ENCODE peak calls at places on chromosomes 5 and 9, in six cellular contexts. One of them, this sample, is unnamed.

GRCh38 chr9:38423939-38424843 is at the start of gene IGFBPL1:
- DNase-seq in A172: no peak
- DNase-seq in C1 segment of cervical spinal cord: no peak
- DNase-seq in lung: no peak
- DNase-seq in B cell: no peak
- DNase-seq in NCI-H1092: peak; percentile 82
- DNase-seq in this sample: no peak

GRCh38 chr9:32378993-32379729 is 5.3 kb upstream of the ACO1 start:
- DNase-seq in C1 segment of cervical spinal cord: no peak
- DNase-seq in A172: peak; percentile 74
- DNase-seq in B cell: peak; percentile 76
- DNase-seq in lung: peak; percentile 51
- DNase-seq in NCI-H1092: peak; percentile 78
- DNase-seq in this sample: no peak

GRCh38 chr9:19232117-19232829 is 1.8 kb downstream of the DENND4C start:
- DNase-seq in lung: no peak
- DNase-seq in C1 segment of cervical spinal cord: no peak
- DNase-seq in NCI-H1092: no peak
- DNase-seq in B cell: peak; percentile 4
- DNase-seq in A172: peak; percentile 3
- DNase-seq in this sample: no peak

GRCh38 chr9:116718111-116718510 is 31.0 kb downstream of the TRIM32 start:
- DNase-seq in NCI-H1092: no peak
- DNase-seq in lung: no peak
- DNase-seq in C1 segment of cervical spinal cord: no peak
- DNase-seq in B cell: no peak
- DNase-seq in A172: no peak
- DNase-seq in this sample: no peak

GRCh38 chr5:113249216-113249615 is 185.6 kb downstream of the TSSK1B start:
- DNase-seq in C1 segment of cervical spinal cord: no peak
- DNase-seq in NCI-H1092: no peak
- DNase-seq in B cell: no peak
- DNase-seq in A172: no peak
- DNase-seq in lung: no peak
- DNase-seq in this sample: no peak

GRCh38 chr5:172456076-172456800 is 1.9 kb upstream of the SH3PXD2B start:
- DNase-seq in A172: no peak
- DNase-seq in C1 segment of cervical spinal cord: no peak
- DNase-seq in B cell: no peak
- DNase-seq in lung: no peak
- DNase-seq in NCI-H1092: no peak
- DNase-seq in this sample: no peak

GRCh38 chr5:132437604-132438275 is 52.8 kb downstream of the IRF1 start:
- DNase-seq in C1 segment of cervical spinal cord: no peak
- DNase-seq in A172: peak; percentile 69
- DNase-seq in NCI-H1092: no peak
- DNase-seq in lung: peak; percentile 67
- DNase-seq in B cell: peak; percentile 73
- DNase-seq in this sample: no peak

GRCh38 chr9:91844170-91844569 is 105.9 kb downstream of the ROR2 start:
- DNase-seq in C1 segment of cervical spinal cord: no peak
- DNase-seq in A172: no peak
- DNase-seq in NCI-H1092: no peak
- DNase-seq in B cell: no peak
- DNase-seq in lung: no peak
- DNase-seq in this sample: no peak

GRCh38 chr5:34490501-34491250 is 165.5 kb upstream of the RAI14 start:
- DNase-seq in B cell: no peak
- DNase-seq in A172: no peak
- DNase-seq in C1 segment of cervical spinal cord: no peak
- DNase-seq in NCI-H1092: peak; percentile 71
- DNase-seq in lung: no peak
- DNase-seq in this sample: no peak

GRCh38 chr9:134189475-134190231 is 25.3 kb upstream of the RNU6ATAC start:
- DNase-seq in A172: no peak
- DNase-seq in B cell: no peak
- DNase-seq in C1 segment of cervical spinal cord: no peak
- DNase-seq in NCI-H1092: peak; percentile 29
- DNase-seq in lung: no peak
- DNase-seq in this sample: no peak

GRCh38 chr5:36602711-36603321 is 3.6 kb upstream of the SLC1A3 start:
- DNase-seq in C1 segment of cervical spinal cord: no peak
- DNase-seq in A172: no peak
- DNase-seq in B cell: no peak
- DNase-seq in NCI-H1092: no peak
- DNase-seq in lung: no peak
- DNase-seq in this sample: no peak

GRCh38 chr5:81269751-81270686 is 31.4 kb upstream of the ZCCHC9 start:
- DNase-seq in lung: no peak
- DNase-seq in C1 segment of cervical spinal cord: no peak
- DNase-seq in NCI-H1092: peak; percentile 20
- DNase-seq in B cell: no peak
- DNase-seq in A172: no peak
- DNase-seq in this sample: no peak

GRCh38 chr5:124212949-124213348 is 533.5 kb downstream of the ZNF608 start:
- DNase-seq in NCI-H1092: no peak
- DNase-seq in C1 segment of cervical spinal cord: no peak
- DNase-seq in A172: no peak
- DNase-seq in lung: no peak
- DNase-seq in B cell: no peak
- DNase-seq in this sample: no peak